ENCODE peak calls at places on chromosomes 1 and 21, in four cellular contexts. Q is upper lobe of right lung, R is HFFc6, B is NB4. E is an unnamed sample.

GRCh38 chr1:212699839-212700596 is at the start of gene BATF3:
- DNase-seq in Q (peak), R (no peak), B (peak), E (peak)

GRCh38 chr1:51583532-51583931 is 33.4 kb upstream of the OSBPL9 start:
- DNase-seq in Q (peak), R (no peak), B (no peak), E (no peak)

GRCh38 chr1:7341145-7341900 is 429.8 kb upstream of the VAMP3 start:
- DNase-seq in Q (no peak), R (no peak), B (no peak), E (peak)

GRCh38 chr21:44371596-44371995 is 18.2 kb downstream of the TRPM2 start:
- DNase-seq in Q (peak), R (no peak), B (no peak), E (no peak)

GRCh38 chr1:69077633-69078032 is 490.1 kb upstream of the LRRC7 start:
- DNase-seq in Q (no peak), R (no peak), B (no peak), E (no peak)

GRCh38 chr1:204074274-204075115 is 1.6 kb downstream of the SOX13 start:
- DNase-seq in Q (peak), R (peak), B (no peak), E (peak)

GRCh38 chr1:25624155-25624554 is 7.6 kb downstream of the MAN1C1 start:
- DNase-seq in Q (no peak), R (no peak), B (peak), E (no peak)

GRCh38 chr21:40704141-40704540 is 142.8 kb downstream of the DSCAM start:
- DNase-seq in Q (no peak), R (no peak), B (no peak), E (no peak)

GRCh38 chr1:226135709-226136108 is 50.8 kb downstream of the ACBD3 start:
- DNase-seq in Q (no peak), R (no peak), B (no peak), E (no peak)

GRCh38 chr1:115006191-115006590 is 23.4 kb upstream of the TSHB start:
- DNase-seq in Q (no peak), R (no peak), B (no peak), E (no peak)

GRCh38 chr1:172997941-172998361 is 52.8 kb downstream of the TNFSF18 start:
- DNase-seq in Q (no peak), R (peak), B (no peak), E (peak)

GRCh38 chr1:52905376-52905698 is 16.2 kb downstream of the ECHDC2 start:
- DNase-seq in Q (no peak), R (no peak), B (no peak), E (no peak)

DNA sequence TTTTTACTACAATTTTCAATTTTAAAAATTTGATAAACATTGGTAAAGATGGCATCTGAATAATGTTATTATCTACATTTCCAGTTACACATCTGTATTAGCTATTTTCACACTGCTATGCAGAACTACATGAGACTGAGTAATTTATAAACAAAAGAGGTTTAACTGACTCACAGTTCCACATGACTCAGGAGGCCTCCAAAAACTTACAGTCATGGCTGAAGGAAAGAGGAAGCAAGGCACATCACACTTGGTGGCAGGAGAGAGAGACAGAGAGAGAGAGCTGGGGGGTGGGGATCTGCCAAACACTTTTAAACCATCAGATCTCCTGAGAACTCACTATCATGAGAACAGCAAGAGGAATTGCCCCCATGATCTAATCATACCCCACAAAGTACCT is 850.0 kb downstream of the LTN1 start:
- DNase-seq in Q (no peak), R (peak), B (peak), E (peak)
- TF ChIP-seq CTCF in Q (no peak), R (no peak), B (no peak), E (no peak)

DNA sequence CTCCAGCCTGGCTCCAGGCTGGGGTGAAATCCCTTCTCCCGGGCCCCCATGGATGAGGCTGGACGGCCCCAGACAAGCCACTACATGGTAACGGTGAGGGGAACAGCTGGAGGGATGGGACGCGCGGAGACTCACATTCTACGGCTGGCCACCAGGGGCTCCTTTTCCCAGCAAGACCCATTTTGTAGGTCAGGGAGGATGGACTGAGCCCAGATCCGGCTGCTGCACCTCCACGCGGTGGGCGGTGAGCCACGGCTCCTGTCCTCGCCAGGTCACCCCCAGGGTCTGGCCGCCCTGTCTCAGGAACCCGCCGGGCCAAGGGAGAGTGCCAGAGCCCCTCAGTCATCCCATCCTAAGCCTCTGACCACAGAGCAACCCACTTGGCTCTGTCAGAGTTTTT is 75.0 kb upstream of the ACTRT2 start:
- DNase-seq in Q (no peak), R (no peak), B (no peak), E (no peak)
- TF ChIP-seq CTCF in Q (no peak), R (no peak), B (no peak), E (no peak)

GRCh38 chr1:27528701-27529637 is 39.0 kb upstream of the WASF2 start:
- DNase-seq in Q (no peak), R (peak), B (peak), E (peak)

GRCh38 chr1:27527223-27527856 is 37.4 kb upstream of the WASF2 start:
- DNase-seq in Q (no peak), R (no peak), B (peak), E (peak)

GRCh38 chr1:27529638-27530018 is 39.7 kb upstream of the WASF2 start:
- DNase-seq in Q (no peak), R (no peak), B (no peak), E (no peak)

GRCh38 chr1:27526569-27527222 is 36.7 kb upstream of the WASF2 start:
- DNase-seq in Q (no peak), R (no peak), B (peak), E (no peak)

DNA sequence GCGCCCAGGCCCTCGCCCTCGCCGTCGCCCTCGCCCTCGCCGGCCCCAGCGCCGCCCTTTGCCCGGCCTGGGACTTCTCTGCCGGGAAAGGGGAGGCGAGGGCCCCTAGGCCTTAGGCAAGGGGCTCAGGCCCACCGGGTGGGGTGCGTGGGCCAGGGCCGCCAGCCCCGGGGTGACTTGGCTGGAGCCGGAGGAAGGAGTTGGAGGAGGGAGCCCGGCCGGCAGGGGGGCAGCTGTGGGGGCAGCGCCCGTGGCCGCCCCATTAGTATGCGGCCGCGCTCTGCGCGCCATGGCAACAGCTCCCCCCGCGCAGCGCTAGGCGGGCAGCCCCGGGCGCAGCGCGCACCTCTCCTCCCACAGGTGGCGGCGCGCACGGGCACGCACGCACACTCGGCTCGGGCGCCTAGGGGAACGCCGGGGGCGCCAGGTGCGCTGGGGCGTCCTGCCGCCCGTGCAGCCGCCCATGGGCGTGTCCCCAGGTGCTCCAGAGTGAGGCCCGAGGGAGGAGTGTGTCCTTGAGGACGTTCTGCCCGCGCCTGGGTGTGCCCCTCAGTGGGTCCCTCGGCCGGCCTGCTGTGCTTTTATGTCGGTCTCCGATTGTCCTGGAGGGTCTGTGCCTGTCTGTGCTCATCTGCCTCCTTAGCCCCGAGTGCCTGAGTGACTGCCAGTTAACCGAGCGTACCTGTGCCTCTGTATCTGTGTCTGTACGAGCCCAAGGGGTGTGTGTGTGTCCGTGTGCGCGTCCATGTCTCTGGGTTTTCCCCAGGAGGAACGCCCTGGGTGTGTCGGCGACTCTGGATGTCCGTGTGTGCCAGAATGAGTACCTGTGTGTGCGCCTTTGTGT is 38.1 kb upstream of the WASF2 start:
- DNase-seq in Q (peak), R (no peak), B (no peak), E (no peak)
- TF ChIP-seq CTCF in Q (no peak), R (peak), B (no peak), E (no peak)

GRCh38 chr1:13951793-13952751 is 252.1 kb downstream of the PRDM2 start:
- DNase-seq in Q (no peak), R (no peak), B (no peak), E (no peak)

GRCh38 chr1:13949571-13949970 is 249.6 kb downstream of the PRDM2 start:
- DNase-seq in Q (no peak), R (no peak), B (no peak), E (no peak)

GRCh38 chr1:13948396-13948795 is 248.4 kb downstream of the PRDM2 start:
- DNase-seq in Q (no peak), R (no peak), B (no peak), E (no peak)

GRCh38 chr1:13948851-13949490 is 249.0 kb downstream of the PRDM2 start:
- DNase-seq in Q (no peak), R (no peak), B (no peak), E (peak)

GRCh38 chr1:13950637-13951036 is 250.6 kb downstream of the PRDM2 start:
- DNase-seq in Q (no peak), R (no peak), B (peak), E (no peak)
- TF ChIP-seq CTCF in Q (peak), R (no peak), B (peak), E (no peak)

GRCh38 chr1:200836213-200836612 is 36.6 kb upstream of the GPR25 start:
- DNase-seq in Q (no peak), R (no peak), B (no peak), E (no peak)

DNA sequence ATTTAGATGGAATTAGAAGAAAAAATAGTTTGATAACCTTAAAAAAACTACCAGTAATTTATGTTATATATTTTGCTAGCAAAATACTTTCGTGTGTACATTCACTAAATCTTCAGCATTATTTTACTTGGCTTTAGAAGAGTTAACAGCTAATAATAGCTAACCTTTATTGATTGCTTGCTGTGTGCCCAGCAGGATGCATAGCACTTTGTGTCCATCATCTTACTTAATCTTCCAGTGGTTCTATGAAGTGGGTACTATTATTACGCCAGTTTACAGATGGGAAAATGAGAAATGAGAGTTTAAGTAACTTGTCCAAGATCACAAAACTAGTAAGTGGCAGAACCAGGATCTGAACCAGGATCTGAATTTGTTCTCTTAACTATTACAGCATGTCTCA is 41.7 kb upstream of the GPR25 start:
- DNase-seq in Q (no peak), R (no peak), B (no peak), E (no peak)
- TF ChIP-seq CTCF in Q (no peak), R (no peak), B (no peak), E (no peak)